ENCODE peak calls at places on chromosomes 12 and 14, in ten cellular contexts. X, O, W, Q, N, F, Y, S, U and K are unnamed samples.

GRCh38 chr14:51205486-51205885 is 34.6 kb upstream of the TMX1 start:
- DNase-seq in X (no peak), O (no peak), W (no peak), Q (no peak), N (no peak), F (no peak), Y (no peak), S (no peak), U (no peak), K (no peak)

GRCh38 chr14:22598896-22599244 is 770 bp downstream of the ABHD4 start:
- DNase-seq in X (no peak), O (peak), W (no peak), Q (peak), N (peak), F (no peak), Y (peak), S (no peak), U (no peak), K (no peak)

GRCh38 chr14:104132981-104133380 is 5.4 kb upstream of the KIF26A start:
- DNase-seq in X (no peak), O (no peak), W (no peak), Q (no peak), N (no peak), F (no peak), Y (no peak), S (no peak), U (no peak), K (peak)

GRCh38 chr12:27974735-27975221 is 2.2 kb upstream of the PTHLH start:
- DNase-seq in X (no peak), O (no peak), W (no peak), Q (no peak), N (no peak), F (no peak), Y (no peak), S (no peak), U (no peak), K (no peak)

GRCh38 chr12:106146987-106147386 is 8.2 kb upstream of the NUAK1 start:
- DNase-seq in X (no peak), O (no peak), W (no peak), Q (no peak), N (no peak), F (no peak), Y (no peak), S (no peak), U (no peak), K (no peak)

GRCh38 chr12:27133022-27133590 is 50.7 kb upstream of the C12orf71 start:
- DNase-seq in X (no peak), O (no peak), W (no peak), Q (no peak), N (no peak), F (no peak), Y (no peak), S (no peak), U (no peak), K (no peak)

GRCh38 chr12:19021646-19022045 is 107.9 kb upstream of the PLEKHA5 start:
- DNase-seq in X (no peak), O (peak), W (no peak), Q (no peak), N (no peak), F (no peak), Y (no peak), S (no peak), U (no peak), K (no peak)

GRCh38 chr12:13342971-13343370 is 146.4 kb downstream of the EMP1 start:
- DNase-seq in X (no peak), O (no peak), W (no peak), Q (no peak), N (no peak), F (no peak), Y (no peak), S (no peak), U (no peak), K (no peak)

GRCh38 chr14:73695997-73696396 is 18.2 kb downstream of the PNMA1 start:
- DNase-seq in X (no peak), O (no peak), W (no peak), Q (no peak), N (no peak), F (peak), Y (no peak), S (no peak), U (no peak), K (no peak)

GRCh38 chr14:102591372-102591943 is 991 bp upstream of the RCOR1 start:
- DNase-seq in X (no peak), O (no peak), W (peak), Q (no peak), N (peak), F (no peak), Y (peak), S (peak), U (peak), K (peak)

GRCh38 chr14:104685216-104685997 is 4.0 kb upstream of the INF2 start:
- DNase-seq in X (no peak), O (no peak), W (no peak), Q (no peak), N (no peak), F (no peak), Y (peak), S (no peak), U (no peak), K (no peak)

GRCh38 chr12:63805704-63806672 is 26.3 kb downstream of the RXYLT1 start:
- DNase-seq in X (no peak), O (peak), W (no peak), Q (no peak), N (no peak), F (no peak), Y (no peak), S (no peak), U (no peak), K (no peak)

GRCh38 chr14:96056509-96057422 is 17.6 kb downstream of the C14orf132 start:
- DNase-seq in X (no peak), O (peak), W (no peak), Q (no peak), N (peak), F (no peak), Y (peak), S (peak), U (no peak), K (no peak)

GRCh38 chr14:59483360-59483759 is 848 bp downstream of the L3HYPDH start:
- DNase-seq in X (no peak), O (peak), W (no peak), Q (peak), N (no peak), F (no peak), Y (no peak), S (no peak), U (no peak), K (peak)

GRCh38 chr12:57005980-57006808 is at the start of gene ZBTB39:
- DNase-seq in X (no peak), O (peak), W (peak), Q (peak), N (peak), F (peak), Y (peak), S (peak), U (peak), K (peak)

GRCh38 chr14:98651042-98651441 is 621.0 kb downstream of the BCL11B start:
- DNase-seq in X (no peak), O (no peak), W (no peak), Q (no peak), N (no peak), F (no peak), Y (no peak), S (no peak), U (no peak), K (no peak)

GRCh38 chr12:132182206-132182710 is 38.0 kb downstream of the NOC4L start:
- DNase-seq in X (no peak), O (no peak), W (no peak), Q (no peak), N (no peak), F (no peak), Y (no peak), S (no peak), U (no peak), K (no peak)

GRCh38 chr12:98543701-98544100 is 28.3 kb downstream of the TMPO start:
- DNase-seq in X (no peak), O (no peak), W (no peak), Q (no peak), N (no peak), F (no peak), Y (no peak), S (no peak), U (no peak), K (no peak)

GRCh38 chr12:74537126-74537706 is 419 bp upstream of the ATXN7L3B start:
- DNase-seq in X (peak), O (peak), W (no peak), Q (peak), N (no peak), F (no peak), Y (peak), S (no peak), U (no peak), K (no peak)

GRCh38 chr14:94499673-94500072 is 9.6 kb downstream of the SERPINA12 start:
- DNase-seq in X (no peak), O (no peak), W (no peak), Q (no peak), N (no peak), F (no peak), Y (no peak), S (no peak), U (no peak), K (no peak)

GRCh38 chr14:39739796-39740195 is 307.6 kb upstream of the FBXO33 start:
- DNase-seq in X (no peak), O (no peak), W (no peak), Q (no peak), N (no peak), F (no peak), Y (no peak), S (no peak), U (no peak), K (no peak)

GRCh38 chr14:75554482-75554881 is 23.9 kb upstream of the FLVCR2 start:
- DNase-seq in X (no peak), O (peak), W (no peak), Q (peak), N (peak), F (no peak), Y (no peak), S (no peak), U (no peak), K (no peak)

GRCh38 chr14:38391334-38391733 is 135.4 kb upstream of the CLEC14A start:
- DNase-seq in X (no peak), O (peak), W (no peak), Q (peak), N (no peak), F (no peak), Y (no peak), S (no peak), U (no peak), K (no peak)

GRCh38 chr12:28974166-28974565 is 174.9 kb upstream of the FAR2 start:
- DNase-seq in X (no peak), O (no peak), W (no peak), Q (no peak), N (no peak), F (no peak), Y (no peak), S (no peak), U (no peak), K (no peak)

GRCh38 chr14:96949594-96949993 is 152.4 kb downstream of the VRK1 start:
- DNase-seq in X (peak), O (no peak), W (no peak), Q (no peak), N (no peak), F (no peak), Y (no peak), S (no peak), U (no peak), K (no peak)

GRCh38 chr12:122845865-122846621 is 10.8 kb downstream of the HIP1R start:
- DNase-seq in X (no peak), O (no peak), W (no peak), Q (no peak), N (no peak), F (no peak), Y (peak), S (no peak), U (no peak), K (no peak)

GRCh38 chr12:22539055-22539454 is 5.3 kb downstream of the C2CD5 start:
- DNase-seq in X (no peak), O (no peak), W (no peak), Q (no peak), N (no peak), F (no peak), Y (no peak), S (no peak), U (no peak), K (no peak)

GRCh38 chr14:89017417-89017816 is 193.0 kb downstream of the TTC8 start:
- DNase-seq in X (no peak), O (no peak), W (no peak), Q (no peak), N (no peak), F (no peak), Y (no peak), S (no peak), U (no peak), K (no peak)

GRCh38 chr14:89013698-89014569 is 189.5 kb downstream of the TTC8 start:
- DNase-seq in X (no peak), O (no peak), W (no peak), Q (no peak), N (no peak), F (no peak), Y (no peak), S (no peak), U (no peak), K (no peak)

GRCh38 chr14:89013098-89013504 is 188.7 kb downstream of the TTC8 start:
- DNase-seq in X (no peak), O (peak), W (no peak), Q (peak), N (no peak), F (no peak), Y (peak), S (no peak), U (no peak), K (no peak)

GRCh38 chr14:89014570-89014847 is 190.1 kb downstream of the TTC8 start:
- DNase-seq in X (no peak), O (no peak), W (no peak), Q (no peak), N (no peak), F (no peak), Y (no peak), S (no peak), U (no peak), K (no peak)

DNA sequence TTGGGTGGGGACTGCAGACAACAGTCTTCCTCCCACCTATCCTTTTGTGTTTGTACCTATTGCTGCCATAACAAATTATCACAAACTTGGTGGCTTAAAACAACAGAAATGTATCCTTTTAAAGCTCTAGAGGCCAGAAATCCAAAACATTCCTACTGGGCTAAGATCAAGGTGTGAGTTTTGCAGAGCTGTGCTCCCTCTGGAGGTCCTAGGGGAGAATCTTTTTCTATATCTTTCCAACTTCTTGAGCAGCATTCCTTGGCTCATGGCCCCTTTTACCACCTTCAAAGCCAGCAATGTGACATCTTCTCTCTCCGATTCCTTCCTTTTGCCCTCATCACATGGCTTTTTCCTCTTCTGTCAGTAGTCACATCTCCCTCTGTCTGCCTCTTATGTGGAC is 190.6 kb downstream of the TTC8 start:
- DNase-seq in X (no peak), O (peak), W (no peak), Q (no peak), N (no peak), F (no peak), Y (no peak), S (no peak), U (no peak), K (no peak)
- TF ChIP-seq CTCF in X (peak), O (peak), W (peak), Q (peak), N (no peak), F (no peak), Y (no peak), S (no peak), U (peak), K (no peak)

DNA sequence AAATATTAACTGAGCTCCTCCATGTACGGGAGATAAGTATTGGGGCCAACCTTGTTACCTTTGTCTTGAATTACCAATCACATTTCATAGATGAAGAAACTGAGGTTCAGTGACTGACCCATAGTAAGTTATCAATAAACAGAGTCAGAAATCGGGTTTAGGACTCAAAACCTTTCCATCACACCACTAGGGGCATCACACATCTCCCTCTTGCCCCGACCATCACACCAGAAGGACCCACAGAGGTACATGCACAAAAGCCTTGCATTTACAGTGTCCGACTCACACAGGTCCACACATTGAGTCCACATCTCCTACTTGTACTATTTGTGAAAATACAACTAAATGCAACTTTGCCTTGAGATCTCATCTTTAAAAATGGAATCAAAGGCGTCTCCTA is 29.4 kb downstream of the KCNA5 start:
- DNase-seq in X (no peak), O (no peak), W (no peak), Q (no peak), N (no peak), F (no peak), Y (no peak), S (no peak), U (no peak), K (no peak)
- TF ChIP-seq CTCF in X (peak), O (no peak), W (peak), Q (no peak), N (no peak), F (peak), Y (peak), S (no peak), U (no peak), K (no peak)

DNA sequence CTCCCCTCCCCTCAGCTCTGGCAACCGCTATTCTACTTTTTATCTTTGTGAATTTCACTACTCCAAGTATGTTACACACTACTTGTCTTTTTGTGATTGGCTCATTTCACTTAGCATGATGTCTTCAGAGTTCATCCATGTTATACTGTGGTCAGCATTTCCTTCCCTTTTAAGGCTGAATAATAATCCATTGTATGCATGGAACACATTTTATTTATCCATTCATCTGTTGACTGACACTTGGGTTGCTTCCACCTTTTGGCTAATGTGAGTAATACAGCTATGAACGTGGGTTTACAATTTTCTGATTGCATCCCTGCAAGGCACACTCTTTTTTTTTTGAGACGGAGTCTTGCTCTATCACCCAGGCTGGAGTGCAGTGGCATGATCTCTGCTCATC is 53.0 kb upstream of the FUT8 start:
- DNase-seq in X (no peak), O (peak), W (no peak), Q (no peak), N (no peak), F (no peak), Y (peak), S (no peak), U (no peak), K (no peak)
- TF ChIP-seq CTCF in X (no peak), O (peak), W (peak), Q (no peak), N (peak), F (no peak), Y (peak), S (no peak), U (no peak), K (no peak)

GRCh38 chr12:115660211-115660805 is 617.2 kb downstream of the MED13L start:
- DNase-seq in X (no peak), O (peak), W (no peak), Q (peak), N (no peak), F (no peak), Y (no peak), S (peak), U (no peak), K (no peak)
- TF ChIP-seq CTCF in X (no peak), O (no peak), W (no peak), Q (no peak), N (no peak), F (no peak), Y (no peak), S (no peak), U (no peak), K (no peak)

GRCh38 chr12:1544991-1545700 is 49.2 kb downstream of the FBXL14 start:
- DNase-seq in X (no peak), O (peak), W (no peak), Q (no peak), N (no peak), F (no peak), Y (peak), S (no peak), U (no peak), K (no peak)
- TF ChIP-seq CTCF in X (no peak), O (peak), W (peak), Q (peak), N (peak), F (no peak), Y (peak), S (peak), U (no peak), K (no peak)

GRCh38 chr14:100828448-100828834 is 2.5 kb downstream of the MEG3 start:
- DNase-seq in X (no peak), O (no peak), W (no peak), Q (no peak), N (no peak), F (no peak), Y (no peak), S (no peak), U (no peak), K (no peak)

GRCh38 chr14:100827140-100827517 is 1.2 kb downstream of the MEG3 start:
- DNase-seq in X (no peak), O (no peak), W (no peak), Q (no peak), N (no peak), F (no peak), Y (no peak), S (no peak), U (no peak), K (no peak)

GRCh38 chr14:100825691-100826331 is at the start of gene MEG3:
- DNase-seq in X (no peak), O (no peak), W (no peak), Q (peak), N (no peak), F (no peak), Y (no peak), S (peak), U (no peak), K (no peak)

GRCh38 chr14:100826371-100827139 is 637 bp downstream of the MEG3 start:
- DNase-seq in X (no peak), O (no peak), W (no peak), Q (no peak), N (no peak), F (no peak), Y (no peak), S (no peak), U (no peak), K (no peak)

DNA sequence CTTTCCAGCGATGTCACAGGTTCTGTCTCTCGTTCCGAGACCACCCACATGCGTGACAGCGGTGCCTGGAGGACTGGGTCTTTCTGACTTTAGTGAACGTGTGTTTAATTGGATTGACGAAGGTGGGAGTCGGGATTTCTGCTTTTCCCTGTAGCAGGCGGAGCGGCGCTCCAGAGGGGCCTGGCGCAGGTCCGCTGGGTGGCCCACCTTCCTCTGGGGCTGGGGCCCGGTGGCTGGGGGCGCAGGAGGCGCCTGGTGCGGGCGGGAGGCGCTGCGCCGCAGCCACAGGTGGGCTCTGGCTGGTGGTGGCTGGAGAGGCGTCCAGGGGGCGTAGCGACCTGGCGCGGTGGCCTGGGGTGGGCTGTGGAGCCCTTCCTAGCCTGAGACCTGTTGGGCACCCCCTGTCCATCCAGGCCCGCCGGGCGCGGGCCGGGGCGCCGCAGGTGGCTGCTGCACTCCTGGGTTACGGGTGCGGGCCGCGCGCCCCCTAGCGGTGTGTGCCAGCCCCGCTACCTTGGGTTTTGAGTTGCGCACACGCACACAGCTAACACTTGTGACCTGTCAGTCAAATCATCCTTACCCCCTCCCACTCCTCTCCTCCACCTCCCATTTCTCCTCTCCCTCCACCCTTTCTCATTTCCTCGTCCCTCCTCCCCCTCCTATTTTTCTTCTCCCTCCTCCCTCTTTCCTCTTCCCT is 2.0 kb downstream of the MEG3 start:
- DNase-seq in X (no peak), O (peak), W (no peak), Q (peak), N (no peak), F (no peak), Y (no peak), S (no peak), U (no peak), K (no peak)
- TF ChIP-seq CTCF in X (no peak), O (peak), W (no peak), Q (peak), N (no peak), F (no peak), Y (no peak), S (peak), U (no peak), K (no peak)

GRCh38 chr12:52427083-52427482 is 7.1 kb downstream of the KRT75 start:
- DNase-seq in X (no peak), O (peak), W (no peak), Q (no peak), N (no peak), F (no peak), Y (no peak), S (no peak), U (no peak), K (no peak)
- TF ChIP-seq CTCF in X (no peak), O (no peak), W (no peak), Q (no peak), N (no peak), F (no peak), Y (no peak), S (no peak), U (no peak), K (no peak)

GRCh38 chr14:92936085-92936484 is 13.1 kb downstream of the CHGA start:
- DNase-seq in X (no peak), O (no peak), W (no peak), Q (no peak), N (no peak), F (no peak), Y (no peak), S (no peak), U (no peak), K (no peak)
- TF ChIP-seq CTCF in X (no peak), O (no peak), W (no peak), Q (no peak), N (no peak), F (no peak), Y (no peak), S (no peak), U (no peak), K (no peak)